ENCODE peak calls at places on chromosomes 12 and 14, in ten cellular contexts. D is astrocyte; J is stomach; V is CD8-positive, alpha-beta T cell; B is lung; E is mesenchymal stem cell; O is sigmoid colon; H is heart left ventricle; N is adrenal gland; A is RWPE2. S is an unnamed sample.

GRCh38 chr12:132152921-132153321 is 8.7 kb downstream of the NOC4L start:
- DNase-seq in D (no peak), H (peak; percentile 18), E (no peak), J (no peak), B (no peak), N (peak; percentile 6), A (peak; percentile 54), V (no peak), O (no peak), S (no peak)

GRCh38 chr14:57999471-57999870 is 133.6 kb upstream of the SLC35F4 start:
- DNase-seq in H (no peak), N (no peak), E (no peak), V (no peak), J (no peak), A (no peak), D (no peak), O (no peak), B (no peak), S (no peak)

GRCh38 chr12:50251619-50252300 is 31.6 kb downstream of the LIMA1 start:
- DNase-seq in O (no peak), J (no peak), N (no peak), B (no peak), A (no peak), H (no peak), V (no peak), D (peak; percentile 46), E (peak; percentile 81), S (no peak)

GRCh38 chr12:89827592-89827991 is 119.0 kb upstream of the ATP2B1 start:
- DNase-seq in B (no peak), E (no peak), H (no peak), V (no peak), O (no peak), J (no peak), A (no peak), D (no peak), N (no peak), S (peak; percentile 78)

GRCh38 chr12:131211279-131211938 is 257.7 kb downstream of the ADGRD1 start:
- DNase-seq in V (no peak), H (no peak), O (no peak), B (no peak), E (no peak), N (no peak), D (no peak), J (no peak), A (no peak), S (no peak)

GRCh38 chr12:11865835-11866234 is 204.9 kb upstream of the BCL2L14 start:
- DNase-seq in V (no peak), E (no peak), O (no peak), N (no peak), B (no peak), J (no peak), H (no peak), A (no peak), D (no peak), S (no peak)

GRCh38 chr14:88352299-88353097 is 29.4 kb upstream of the KCNK10 start:
- DNase-seq in A (no peak), H (no peak), B (no peak), J (no peak), V (no peak), N (no peak), O (no peak), E (no peak), D (peak; percentile 22), S (peak; percentile 75)

GRCh38 chr12:88472775-88473174 is 107.5 kb downstream of the KITLG start:
- DNase-seq in J (no peak), E (peak; percentile 28), N (no peak), D (peak; percentile 84), V (no peak), A (no peak), B (no peak), H (no peak), O (no peak), S (no peak)

GRCh38 chr14:105168496-105168978 is at the start of gene JAG2:
- DNase-seq in N (no peak), E (no peak), A (no peak), D (peak; percentile 19), B (peak; percentile 55), O (no peak), V (no peak), H (peak; percentile 76), J (peak; percentile 67), S (peak; percentile 62)

GRCh38 chr14:68580676-68581075 is 212.2 kb downstream of the ZFP36L1 start:
- DNase-seq in J (no peak), B (no peak), E (no peak), V (no peak), A (no peak), O (no peak), H (no peak), D (no peak), N (no peak), S (peak; percentile 94)

GRCh38 chr14:91749857-91750256 is 18.0 kb upstream of the CATSPERB start:
- DNase-seq in N (no peak), A (no peak), O (no peak), B (no peak), D (no peak), V (no peak), E (no peak), H (no peak), J (no peak), S (no peak)

GRCh38 chr12:124096869-124097434 is 123.9 kb downstream of the ZNF664 start:
- DNase-seq in N (no peak), O (no peak), H (no peak), V (no peak), E (no peak), A (no peak), D (no peak), B (no peak), J (no peak), S (no peak)
- H3K27ac ChIP-seq in N (no peak overlapping the region), O (peak overlapping the region; percentile 35), H (no peak overlapping the region), V (no peak overlapping the region), E (no peak overlapping the region), A (no peak overlapping the region), D (no peak overlapping the region), B (no peak overlapping the region), J (no peak overlapping the region), S (no peak overlapping the region)

GRCh38 chr12:112303004-112303403 is 79.2 kb downstream of the HECTD4 start:
- DNase-seq in E (peak; percentile 95), H (no peak), N (no peak), A (no peak), O (no peak), V (peak; percentile 57), J (no peak), D (peak; percentile 84), B (no peak), S (no peak)
- H3K36me3 ChIP-seq in E (peaks cover 33% of the 10 kb centered on the region), H (no peaks in the 10 kb centered on the region), N (peaks cover 9% of the 10 kb centered on the region), A (peaks cover 17% of the 10 kb centered on the region), O (peaks cover 12% of the 10 kb centered on the region), V (no peaks in the 10 kb centered on the region), J (peaks cover 53% of the 10 kb centered on the region), D (peaks cover 13% of the 10 kb centered on the region), B (peaks cover 18% of the 10 kb centered on the region), S (no peaks in the 10 kb centered on the region)

GRCh38 chr12:12918781-12919180 is 27.4 kb downstream of the GPRC5A start:
- DNase-seq in N (no peak), D (no peak), A (no peak), B (no peak), V (no peak), H (no peak), J (no peak), O (no peak), E (no peak), S (no peak)
- H3K27me3 ChIP-seq in N (no peaks in the 10 kb centered on the region), D (no peaks in the 10 kb centered on the region), A (no peaks in the 10 kb centered on the region), B (no peaks in the 10 kb centered on the region), V (no peaks in the 10 kb centered on the region), H (no peaks in the 10 kb centered on the region), J (no peaks in the 10 kb centered on the region), O (no peaks in the 10 kb centered on the region), E (no peaks in the 10 kb centered on the region), S (no peaks in the 10 kb centered on the region)

DNA sequence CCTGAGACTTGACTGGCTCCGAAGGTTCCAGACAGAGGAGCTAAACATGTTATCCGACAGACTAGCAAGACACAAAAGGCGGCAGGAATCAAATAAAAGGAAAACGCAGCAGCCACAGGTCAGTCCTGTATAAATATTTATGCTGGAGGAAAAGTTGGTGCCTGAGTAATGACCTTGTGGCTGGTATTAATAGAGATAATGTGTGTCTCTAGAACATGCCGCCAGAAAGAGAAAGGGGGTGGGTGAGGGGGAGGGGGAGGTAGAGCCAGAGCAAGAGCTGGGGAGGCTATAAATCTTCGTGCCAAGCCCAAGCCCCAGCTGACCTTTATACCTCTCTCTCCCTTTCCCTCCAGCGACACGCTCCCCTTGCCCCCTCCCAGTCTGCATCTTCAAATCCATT is 590.4 kb downstream of the MED13L start:
- DNase-seq in E (peak; percentile 29), O (no peak), J (peak; percentile 26), B (no peak), D (no peak), H (no peak), N (peak; percentile 31), A (no peak), V (no peak), S (no peak)
- H3K27ac ChIP-seq in E (no peak overlapping the region), O (no peak overlapping the region), J (no peak overlapping the region), B (no peak overlapping the region), D (no peak overlapping the region), H (no peak overlapping the region), N (no peak overlapping the region), A (no peak overlapping the region), V (no peak overlapping the region), S (no peak overlapping the region)